ENCODE peak calls at places on chromosome 13, in eight cellular contexts. One of them, this sample, is unnamed.

GRCh38 chr13:42266464-42266863 is 5.5 kb upstream of the AKAP11 start:
- DNase-seq in GM13977: no peak
- DNase-seq in AG04450: peak
- DNase-seq in AG09319: no peak
- DNase-seq in lower leg skin: no peak
- DNase-seq in upper lobe of right lung: no peak
- DNase-seq in progenitor cell of endocrine pancreas: no peak
- DNase-seq in fibroblast of the aortic adventitia: peak
- DNase-seq in this sample: no peak

GRCh38 chr13:113142876-113143275 is 15.6 kb upstream of the PROZ start:
- DNase-seq in GM13977: no peak
- DNase-seq in AG04450: no peak
- DNase-seq in AG09319: no peak
- DNase-seq in lower leg skin: peak
- DNase-seq in upper lobe of right lung: no peak
- DNase-seq in progenitor cell of endocrine pancreas: no peak
- DNase-seq in fibroblast of the aortic adventitia: no peak
- DNase-seq in this sample: no peak

GRCh38 chr13:111213964-111214726 is 99.0 kb downstream of the ARHGEF7 start:
- DNase-seq in GM13977: no peak
- DNase-seq in AG04450: no peak
- DNase-seq in AG09319: no peak
- DNase-seq in lower leg skin: no peak
- DNase-seq in upper lobe of right lung: no peak
- DNase-seq in progenitor cell of endocrine pancreas: no peak
- DNase-seq in fibroblast of the aortic adventitia: no peak
- DNase-seq in this sample: no peak

GRCh38 chr13:40993987-40994386 is 25.1 kb downstream of the ELF1 start:
- DNase-seq in GM13977: no peak
- DNase-seq in AG04450: no peak
- DNase-seq in AG09319: no peak
- DNase-seq in lower leg skin: no peak
- DNase-seq in upper lobe of right lung: no peak
- DNase-seq in progenitor cell of endocrine pancreas: no peak
- DNase-seq in fibroblast of the aortic adventitia: no peak
- DNase-seq in this sample: no peak

GRCh38 chr13:41767801-41768200 is 193.1 kb downstream of the VWA8 start:
- DNase-seq in GM13977: no peak
- DNase-seq in AG04450: no peak
- DNase-seq in AG09319: no peak
- DNase-seq in lower leg skin: no peak
- DNase-seq in upper lobe of right lung: no peak
- DNase-seq in progenitor cell of endocrine pancreas: no peak
- DNase-seq in fibroblast of the aortic adventitia: peak
- DNase-seq in this sample: no peak

GRCh38 chr13:53198017-53198416 is 169.4 kb downstream of the OLFM4 start:
- DNase-seq in GM13977: no peak
- DNase-seq in AG04450: no peak
- DNase-seq in AG09319: no peak
- DNase-seq in lower leg skin: no peak
- DNase-seq in upper lobe of right lung: no peak
- DNase-seq in progenitor cell of endocrine pancreas: no peak
- DNase-seq in fibroblast of the aortic adventitia: no peak
- DNase-seq in this sample: no peak

GRCh38 chr13:30376426-30377311 is 45.6 kb upstream of the UBE2L5 start:
- DNase-seq in GM13977: peak
- DNase-seq in AG04450: no peak
- DNase-seq in AG09319: no peak
- DNase-seq in lower leg skin: peak
- DNase-seq in upper lobe of right lung: no peak
- DNase-seq in progenitor cell of endocrine pancreas: no peak
- DNase-seq in fibroblast of the aortic adventitia: no peak
- DNase-seq in this sample: no peak

GRCh38 chr13:33229446-33230177 is 55.9 kb downstream of the STARD13 start:
- DNase-seq in GM13977: no peak
- DNase-seq in AG04450: no peak
- DNase-seq in AG09319: no peak
- DNase-seq in lower leg skin: no peak
- DNase-seq in upper lobe of right lung: no peak
- DNase-seq in progenitor cell of endocrine pancreas: no peak
- DNase-seq in fibroblast of the aortic adventitia: no peak
- DNase-seq in this sample: no peak

GRCh38 chr13:77143325-77143907 is 116.5 kb upstream of the FBXL3 start:
- DNase-seq in GM13977: no peak
- DNase-seq in AG04450: no peak
- DNase-seq in AG09319: no peak
- DNase-seq in lower leg skin: no peak
- DNase-seq in upper lobe of right lung: no peak
- DNase-seq in progenitor cell of endocrine pancreas: no peak
- DNase-seq in fibroblast of the aortic adventitia: peak
- DNase-seq in this sample: no peak

GRCh38 chr13:51613535-51613934 is 29.3 kb downstream of the WDFY2 start:
- DNase-seq in GM13977: no peak
- DNase-seq in AG04450: no peak
- DNase-seq in AG09319: no peak
- DNase-seq in lower leg skin: no peak
- DNase-seq in upper lobe of right lung: no peak
- DNase-seq in progenitor cell of endocrine pancreas: no peak
- DNase-seq in fibroblast of the aortic adventitia: no peak
- DNase-seq in this sample: no peak

GRCh38 chr13:22592515-22592914 is 588.3 kb upstream of the SGCG start:
- DNase-seq in GM13977: no peak
- DNase-seq in AG04450: no peak
- DNase-seq in AG09319: no peak
- DNase-seq in lower leg skin: no peak
- DNase-seq in upper lobe of right lung: no peak
- DNase-seq in progenitor cell of endocrine pancreas: no peak
- DNase-seq in fibroblast of the aortic adventitia: no peak
- DNase-seq in this sample: no peak

GRCh38 chr13:113207890-113208423 is 512 bp downstream of the PCID2 start:
- DNase-seq in GM13977: no peak
- DNase-seq in AG04450: no peak
- DNase-seq in AG09319: no peak
- DNase-seq in lower leg skin: no peak
- DNase-seq in upper lobe of right lung: peak
- DNase-seq in progenitor cell of endocrine pancreas: peak
- DNase-seq in fibroblast of the aortic adventitia: peak
- DNase-seq in this sample: no peak

GRCh38 chr13:93169980-93170379 is 56.6 kb upstream of the GPC6 start:
- DNase-seq in GM13977: no peak
- DNase-seq in AG04450: peak
- DNase-seq in AG09319: no peak
- DNase-seq in lower leg skin: no peak
- DNase-seq in upper lobe of right lung: no peak
- DNase-seq in progenitor cell of endocrine pancreas: no peak
- DNase-seq in fibroblast of the aortic adventitia: peak
- DNase-seq in this sample: no peak

GRCh38 chr13:43054803-43055802 is 31.7 kb downstream of the DNAJC15 start:
- DNase-seq in GM13977: no peak
- DNase-seq in AG04450: peak
- DNase-seq in AG09319: no peak
- DNase-seq in lower leg skin: no peak
- DNase-seq in upper lobe of right lung: no peak
- DNase-seq in progenitor cell of endocrine pancreas: peak
- DNase-seq in fibroblast of the aortic adventitia: peak
- DNase-seq in this sample: peak

DNA sequence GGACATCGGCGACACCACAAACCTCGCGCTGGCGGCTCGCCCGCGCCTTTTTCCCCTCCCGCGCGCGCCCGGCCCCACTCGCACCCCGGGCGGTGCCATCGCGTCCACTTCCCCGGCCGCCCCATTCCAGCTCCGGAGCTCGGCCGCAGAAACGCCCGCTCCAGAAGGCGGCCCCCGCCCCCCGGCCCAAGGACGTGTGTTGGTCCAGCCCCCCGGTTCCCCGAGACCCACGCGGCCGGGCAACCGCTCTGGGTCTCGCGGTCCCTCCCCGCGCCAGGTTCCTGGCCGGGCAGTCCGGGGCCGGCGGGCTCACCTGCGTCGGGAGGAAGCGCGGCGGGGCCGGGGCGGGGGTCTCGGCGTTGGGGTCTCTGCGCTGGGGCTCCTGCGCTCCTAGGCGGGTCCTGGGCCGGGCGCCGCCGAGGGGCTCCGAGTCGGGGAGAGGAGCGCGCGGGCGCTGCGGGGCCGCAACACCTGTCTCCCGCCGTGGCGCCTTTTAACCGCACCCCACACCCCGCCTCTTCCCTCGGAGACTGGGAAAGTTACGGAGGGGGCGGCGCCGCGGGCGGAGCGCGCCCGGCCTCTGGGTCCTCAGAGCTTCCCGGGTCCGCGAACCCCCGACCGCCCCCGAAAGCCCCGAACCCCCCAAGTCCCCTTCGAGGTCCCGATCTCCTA is at the start of gene GJB2:
- DNase-seq in GM13977: no peak
- DNase-seq in AG04450: no peak
- DNase-seq in AG09319: no peak
- DNase-seq in lower leg skin: peak
- DNase-seq in upper lobe of right lung: no peak
- DNase-seq in progenitor cell of endocrine pancreas: no peak
- DNase-seq in fibroblast of the aortic adventitia: no peak
- DNase-seq in this sample: peak
- TF ChIP-seq CTCF in GM13977: no peak
- TF ChIP-seq CTCF in AG04450: no peak
- TF ChIP-seq CTCF in AG09319: no peak
- TF ChIP-seq CTCF in lower leg skin: no peak
- TF ChIP-seq CTCF in upper lobe of right lung: no peak
- TF ChIP-seq CTCF in progenitor cell of endocrine pancreas: no peak
- TF ChIP-seq CTCF in fibroblast of the aortic adventitia: no peak
- TF ChIP-seq CTCF in this sample: no peak

DNA sequence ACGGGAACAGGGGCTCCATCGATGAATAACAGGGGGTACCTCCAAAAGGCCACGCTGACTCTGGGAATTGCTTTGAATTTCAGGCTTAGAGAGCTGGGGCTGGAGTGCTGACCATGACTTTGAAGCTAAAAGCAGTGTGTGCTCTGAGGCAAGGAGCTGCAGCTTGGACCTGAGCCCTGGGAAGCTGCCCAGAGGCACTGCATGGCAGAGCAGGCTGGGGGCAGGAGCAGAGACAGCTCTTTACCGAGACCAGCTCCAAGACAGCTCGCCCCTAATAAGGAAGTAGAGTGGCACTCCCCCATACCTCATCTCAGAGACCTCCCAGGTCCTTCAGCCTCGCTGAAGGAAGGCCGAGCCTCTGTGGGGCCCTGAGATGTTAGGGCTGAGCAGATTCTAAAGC is 200.2 kb downstream of the COL4A1 start:
- DNase-seq in GM13977: no peak
- DNase-seq in AG04450: no peak
- DNase-seq in AG09319: peak
- DNase-seq in lower leg skin: no peak
- DNase-seq in upper lobe of right lung: no peak
- DNase-seq in progenitor cell of endocrine pancreas: no peak
- DNase-seq in fibroblast of the aortic adventitia: peak
- DNase-seq in this sample: no peak
- TF ChIP-seq CTCF in GM13977: no peak
- TF ChIP-seq CTCF in AG04450: no peak
- TF ChIP-seq CTCF in AG09319: no peak
- TF ChIP-seq CTCF in lower leg skin: no peak
- TF ChIP-seq CTCF in upper lobe of right lung: no peak
- TF ChIP-seq CTCF in progenitor cell of endocrine pancreas: no peak
- TF ChIP-seq CTCF in fibroblast of the aortic adventitia: peak
- TF ChIP-seq CTCF in this sample: no peak

GRCh38 chr13:95660981-95661581 is 15.9 kb upstream of the DNAJC3 start:
- DNase-seq in GM13977: no peak
- DNase-seq in AG04450: no peak
- DNase-seq in AG09319: no peak
- DNase-seq in lower leg skin: no peak
- DNase-seq in upper lobe of right lung: no peak
- DNase-seq in progenitor cell of endocrine pancreas: no peak
- DNase-seq in fibroblast of the aortic adventitia: peak
- DNase-seq in this sample: no peak
- TF ChIP-seq CTCF in GM13977: peak
- TF ChIP-seq CTCF in AG04450: peak
- TF ChIP-seq CTCF in AG09319: peak
- TF ChIP-seq CTCF in lower leg skin: no peak
- TF ChIP-seq CTCF in upper lobe of right lung: peak
- TF ChIP-seq CTCF in progenitor cell of endocrine pancreas: peak
- TF ChIP-seq CTCF in fibroblast of the aortic adventitia: peak
- TF ChIP-seq CTCF in this sample: peak

GRCh38 chr13:65613004-65613403 is 1617.1 kb downstream of the PCDH9 start:
- DNase-seq in GM13977: no peak
- DNase-seq in AG04450: no peak
- DNase-seq in AG09319: no peak
- DNase-seq in lower leg skin: no peak
- DNase-seq in upper lobe of right lung: no peak
- DNase-seq in progenitor cell of endocrine pancreas: no peak
- DNase-seq in fibroblast of the aortic adventitia: no peak
- DNase-seq in this sample: no peak
- TF ChIP-seq CTCF in GM13977: peak
- TF ChIP-seq CTCF in AG04450: peak
- TF ChIP-seq CTCF in AG09319: no peak
- TF ChIP-seq CTCF in lower leg skin: no peak
- TF ChIP-seq CTCF in upper lobe of right lung: no peak
- TF ChIP-seq CTCF in progenitor cell of endocrine pancreas: peak
- TF ChIP-seq CTCF in fibroblast of the aortic adventitia: peak
- TF ChIP-seq CTCF in this sample: peak